ENCODE peak calls at places on chromosomes 12 and 14, in nine cellular contexts. L is AG04449, R is cardiac muscle cell, B is aorta, C is lower lobe of right lung, N is astrocyte of the cerebellum, O is pancreas, J is SK-N-SH, F is stomach. P is an unnamed sample.

GRCh38 chr14:72743626-72744025 is 150.3 kb downstream of the DPF3 start:
- DNase-seq in F (peak), L (no peak), J (no peak), N (no peak), R (no peak), B (no peak), O (peak), C (no peak), P (no peak)

GRCh38 chr14:53356361-53357150 is 203.4 kb upstream of the DDHD1 start:
- DNase-seq in J (no peak), L (no peak), C (no peak), O (no peak), B (no peak), R (no peak), N (no peak), F (no peak), P (no peak)

GRCh38 chr12:3594966-3595365 is 104.0 kb downstream of the PRMT8 start:
- DNase-seq in F (no peak), R (no peak), O (no peak), B (peak), N (no peak), J (no peak), C (no peak), L (no peak), P (no peak)

GRCh38 chr14:73634333-73634833 is 10.4 kb upstream of the DNAL1 start:
- DNase-seq in O (no peak), R (peak), B (no peak), L (no peak), N (no peak), J (peak), F (peak), C (peak), P (peak)

GRCh38 chr14:105568859-105569766 is 42.7 kb downstream of the TMEM121 start:
- DNase-seq in J (no peak), R (no peak), N (no peak), L (no peak), O (no peak), C (no peak), B (no peak), F (no peak), P (no peak)

GRCh38 chr14:50769893-50770500 is 61.0 kb downstream of the NIN start:
- DNase-seq in B (no peak), R (no peak), F (peak), N (no peak), C (no peak), L (no peak), J (no peak), O (peak), P (no peak)

GRCh38 chr12:47121146-47121545 is 41.4 kb upstream of the AMIGO2 start:
- DNase-seq in J (no peak), O (no peak), L (no peak), R (no peak), N (no peak), C (no peak), F (no peak), B (no peak), P (no peak)

GRCh38 chr12:31324116-31324844 is 1.7 kb downstream of the SINHCAF start:
- DNase-seq in O (peak), B (peak), F (peak), J (peak), L (no peak), N (peak), C (peak), R (peak), P (peak)

GRCh38 chr12:121805171-121805687 is 1.4 kb downstream of the SETD1B start:
- DNase-seq in B (no peak), F (no peak), J (peak), N (no peak), R (peak), O (no peak), C (no peak), L (no peak), P (no peak)

GRCh38 chr12:127781336-127781735 is 485.6 kb upstream of the TMEM132C start:
- DNase-seq in R (no peak), L (no peak), J (no peak), F (no peak), N (no peak), C (no peak), O (no peak), B (no peak), P (no peak)

GRCh38 chr12:24901975-24902461 is 46.9 kb downstream of the BCAT1 start:
- DNase-seq in B (no peak), F (no peak), O (no peak), J (no peak), N (no peak), L (no peak), C (peak), R (no peak), P (no peak)

GRCh38 chr12:71780207-71780822 is 25.7 kb downstream of the RAB21 start:
- DNase-seq in C (no peak), R (peak), F (peak), B (no peak), O (no peak), L (no peak), J (peak), N (peak), P (no peak)

GRCh38 chr14:78088941-78089340 is 81.2 kb upstream of the NRXN3 start:
- DNase-seq in L (no peak), R (no peak), B (no peak), O (no peak), F (no peak), N (no peak), C (no peak), J (no peak), P (no peak)

GRCh38 chr12:49917788-49918173 is 14.1 kb upstream of the FAIM2 start:
- DNase-seq in N (no peak), J (no peak), O (no peak), C (no peak), L (no peak), R (no peak), F (no peak), B (peak), P (no peak)

GRCh38 chr14:35879141-35879648 is 53.1 kb downstream of the BRMS1L start:
- DNase-seq in B (no peak), N (no peak), L (no peak), R (peak), O (no peak), J (no peak), F (no peak), C (no peak), P (no peak)

GRCh38 chr12:106107566-106107965 is 31.2 kb downstream of the NUAK1 start:
- DNase-seq in N (no peak), J (no peak), C (no peak), B (no peak), O (no peak), R (peak), F (no peak), L (no peak), P (no peak)

GRCh38 chr14:63787995-63788946 is 60.4 kb upstream of the SGPP1 start:
- DNase-seq in L (no peak), O (no peak), J (no peak), R (peak), C (no peak), N (no peak), B (peak), F (no peak), P (no peak)

GRCh38 chr12:125143491-125143890 is 78.3 kb downstream of the AACS start:
- DNase-seq in J (peak), C (no peak), L (no peak), N (no peak), R (peak), F (no peak), O (no peak), B (peak), P (peak)

GRCh38 chr12:62604856-62605255 is 138.2 kb downstream of the MON2 start:
- DNase-seq in L (no peak), C (no peak), B (no peak), J (no peak), R (peak), O (no peak), N (no peak), F (no peak), P (no peak)

GRCh38 chr14:75452900-75453816 is 25.3 kb downstream of the JDP2 start:
- DNase-seq in L (peak), O (peak), N (peak), J (peak), R (peak), F (no peak), C (peak), B (peak), P (peak)

GRCh38 chr12:93098077-93098476 is 169.0 kb upstream of the EEA1 start:
- DNase-seq in J (no peak), N (no peak), R (peak), O (no peak), C (peak), F (peak), L (no peak), B (peak), P (peak)

GRCh38 chr12:98808243-98808895 is 163.3 kb downstream of the APAF1 start:
- DNase-seq in L (no peak), J (no peak), N (no peak), O (no peak), R (no peak), C (no peak), B (no peak), F (no peak), P (no peak)

DNA sequence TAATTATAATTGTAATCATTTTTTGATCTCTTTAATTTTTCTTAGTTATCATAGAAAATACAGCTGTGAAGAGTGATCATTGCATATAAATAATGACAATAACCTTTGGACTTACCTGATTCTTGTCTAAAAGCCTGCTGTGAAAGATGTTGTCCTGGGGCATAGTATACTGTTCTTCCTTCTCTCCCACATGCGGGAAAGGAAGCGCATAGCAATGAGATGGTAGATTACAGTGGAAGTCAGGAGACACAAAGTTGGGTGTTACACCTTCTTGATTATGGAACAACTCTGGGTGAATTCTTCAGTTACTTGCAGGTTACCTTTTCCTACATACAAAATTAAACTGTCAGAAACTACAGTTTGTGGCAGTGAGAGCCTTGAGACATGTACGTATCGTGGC is 140.8 kb downstream of the KTN1 start:
- DNase-seq in F (no peak), J (no peak), R (peak), L (no peak), C (no peak), B (no peak), O (no peak), N (no peak), P (no peak)
- H3K4me3 ChIP-seq in F (no peak), J (no peak), R (no peak), L (no peak), C (no peak), B (no peak), O (no peak), N (no peak), P (no peak)

GRCh38 chr12:57240069-57240921 is 10.7 kb downstream of the STAC3 start:
- DNase-seq in L (no peak), N (no peak), C (peak), F (peak), O (no peak), R (peak), B (peak), J (peak), P (peak)

GRCh38 chr12:57242691-57243454 is 8.1 kb downstream of the STAC3 start:
- DNase-seq in N (no peak), O (peak), C (no peak), L (no peak), B (peak), R (peak), F (peak), J (peak), P (peak)

GRCh38 chr12:57242329-57242690 is 8.7 kb downstream of the STAC3 start:
- DNase-seq in L (no peak), N (no peak), C (no peak), O (peak), R (no peak), J (peak), F (peak), B (no peak), P (peak)

GRCh38 chr12:57240926-57241555 is 9.9 kb downstream of the STAC3 start:
- DNase-seq in O (no peak), J (peak), B (peak), F (no peak), L (no peak), N (no peak), C (no peak), R (no peak), P (peak)

GRCh38 chr12:57241556-57242310 is 9.3 kb downstream of the STAC3 start:
- DNase-seq in F (no peak), C (no peak), N (no peak), R (no peak), J (peak), L (no peak), O (no peak), B (peak), P (no peak)
- H3K4me3 ChIP-seq in F (peak), C (no peak), N (no peak), R (no peak), J (peak), L (peak), O (no peak), B (no peak), P (no peak)

GRCh38 chr12:96155781-96156180 is 38.4 kb upstream of the ELK3 start:
- DNase-seq in C (no peak), O (no peak), J (no peak), B (no peak), L (no peak), R (no peak), N (no peak), F (no peak), P (no peak)
- H3K4me3 ChIP-seq in C (no peak), O (no peak), J (no peak), B (no peak), L (no peak), R (no peak), N (no peak), F (no peak), P (no peak)

GRCh38 chr14:66039495-66039894 is 446.7 kb upstream of the CCDC196 start:
- DNase-seq in B (no peak), R (no peak), O (no peak), N (no peak), L (no peak), F (no peak), C (no peak), J (no peak), P (no peak)

GRCh38 chr14:66036598-66036997 is 449.6 kb upstream of the CCDC196 start:
- DNase-seq in N (no peak), J (no peak), C (no peak), O (no peak), F (no peak), R (no peak), L (no peak), B (no peak), P (no peak)

GRCh38 chr14:66032800-66033199 is 453.4 kb upstream of the CCDC196 start:
- DNase-seq in F (no peak), J (no peak), N (no peak), R (no peak), C (no peak), O (no peak), B (no peak), L (no peak), P (no peak)

GRCh38 chr14:66038214-66038977 is 447.8 kb upstream of the CCDC196 start:
- DNase-seq in R (peak), J (no peak), F (no peak), C (no peak), N (no peak), O (no peak), L (peak), B (no peak), P (peak)

DNA sequence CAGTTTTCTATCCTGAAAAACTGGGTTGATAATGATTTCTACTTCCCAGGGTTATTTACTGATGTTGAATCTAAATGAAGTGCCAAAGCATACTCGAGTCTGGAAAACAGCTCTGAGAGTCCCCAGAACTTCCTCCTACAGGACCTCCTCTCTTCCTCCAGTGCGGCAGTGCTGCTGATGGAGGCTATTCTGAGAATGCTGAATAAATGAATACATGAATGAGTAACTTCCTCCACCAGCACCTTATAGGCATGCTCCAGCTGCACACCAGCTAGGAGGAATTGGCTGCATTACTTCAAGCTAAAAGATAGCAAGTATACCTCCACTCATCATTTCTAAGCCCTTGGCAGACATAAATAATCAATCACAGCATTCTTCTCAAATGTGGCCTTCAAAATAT is 448.8 kb upstream of the CCDC196 start:
- DNase-seq in N (no peak), L (no peak), J (no peak), O (no peak), C (no peak), B (no peak), R (no peak), F (no peak), P (no peak)
- H3K4me3 ChIP-seq in N (no peak), L (no peak), J (no peak), O (no peak), C (no peak), B (no peak), R (no peak), F (no peak), P (no peak)

GRCh38 chr12:12350868-12351463 is 924 bp upstream of the MANSC1 start:
- DNase-seq in O (no peak), C (no peak), L (no peak), R (peak), J (no peak), N (no peak), B (no peak), F (no peak), P (no peak)
- H3K4me3 ChIP-seq in O (no peak), C (no peak), L (no peak), R (no peak), J (peak), N (no peak), B (no peak), F (peak), P (no peak)

DNA sequence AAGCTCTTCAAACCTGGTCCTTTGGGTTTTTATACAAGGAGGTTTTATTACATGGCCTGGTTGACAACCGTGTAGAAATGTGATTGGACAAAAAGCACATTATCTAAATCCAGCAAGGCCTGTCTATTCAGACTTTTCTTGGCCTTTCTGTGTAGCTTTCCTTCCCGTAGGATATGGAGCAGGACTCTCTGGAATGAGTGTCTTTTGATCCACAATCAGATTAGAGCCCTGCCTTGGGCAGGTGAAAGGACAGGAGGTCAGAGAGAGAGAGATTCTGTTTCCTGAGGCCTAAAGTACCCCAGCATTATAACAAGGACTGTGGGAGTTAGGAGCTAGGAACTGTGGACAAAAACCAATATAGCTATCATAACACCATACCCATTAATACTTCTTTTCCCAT is 375.5 kb upstream of the RGS6 start:
- DNase-seq in R (no peak), B (no peak), C (no peak), F (no peak), L (no peak), N (no peak), O (no peak), J (no peak), P (no peak)
- H3K4me3 ChIP-seq in R (no peak), B (no peak), C (no peak), F (no peak), L (no peak), N (no peak), O (no peak), J (no peak), P (no peak)

P was measured in right cardiac atrium.